ENCODE peak calls at places on chromosomes 2 and 18, in seven cellular contexts. One of them, this sample, is unnamed.

GRCh38 chr2:134462275-134462674 is 208.4 kb downstream of the MGAT5 start:
- DNase-seq in erythroblast: no peak
- DNase-seq in amniotic epithelial cell: no peak
- DNase-seq in NCI-H774: no peak
- DNase-seq in cardiac muscle cell: no peak
- DNase-seq in occipital lobe: no peak
- DNase-seq in anterior cingulate cortex: no peak
- DNase-seq in this sample: no peak

GRCh38 chr2:19288291-19288690 is 70.1 kb downstream of the OSR1 start:
- DNase-seq in amniotic epithelial cell: no peak
- DNase-seq in cardiac muscle cell: no peak
- DNase-seq in NCI-H774: no peak
- DNase-seq in erythroblast: no peak
- DNase-seq in occipital lobe: no peak
- DNase-seq in anterior cingulate cortex: no peak
- DNase-seq in this sample: no peak

GRCh38 chr2:224319756-224320155 is 82.2 kb downstream of the FAM124B start:
- DNase-seq in anterior cingulate cortex: no peak
- DNase-seq in NCI-H774: no peak
- DNase-seq in erythroblast: no peak
- DNase-seq in occipital lobe: no peak
- DNase-seq in cardiac muscle cell: no peak
- DNase-seq in amniotic epithelial cell: no peak
- DNase-seq in this sample: no peak

GRCh38 chr2:30747206-30747605 is 60.0 kb downstream of the CAPN13 start:
- DNase-seq in amniotic epithelial cell: no peak
- DNase-seq in erythroblast: no peak
- DNase-seq in occipital lobe: no peak
- DNase-seq in cardiac muscle cell: no peak
- DNase-seq in NCI-H774: no peak
- DNase-seq in anterior cingulate cortex: no peak
- DNase-seq in this sample: no peak

GRCh38 chr2:105858868-105859693 is 114.4 kb downstream of the NCK2 start:
- DNase-seq in anterior cingulate cortex: no peak
- DNase-seq in erythroblast: no peak
- DNase-seq in occipital lobe: no peak
- DNase-seq in amniotic epithelial cell: no peak
- DNase-seq in NCI-H774: no peak
- DNase-seq in cardiac muscle cell: no peak
- DNase-seq in this sample: no peak

GRCh38 chr2:233208382-233209116 is 42.9 kb upstream of the ATG16L1 start:
- DNase-seq in NCI-H774: no peak
- DNase-seq in erythroblast: no peak
- DNase-seq in anterior cingulate cortex: no peak
- DNase-seq in occipital lobe: no peak
- DNase-seq in amniotic epithelial cell: no peak
- DNase-seq in cardiac muscle cell: no peak
- DNase-seq in this sample: peak

GRCh38 chr2:180524458-180524857 is 455.9 kb upstream of the UBE2E3 start:
- DNase-seq in NCI-H774: no peak
- DNase-seq in occipital lobe: no peak
- DNase-seq in anterior cingulate cortex: no peak
- DNase-seq in cardiac muscle cell: no peak
- DNase-seq in amniotic epithelial cell: no peak
- DNase-seq in erythroblast: no peak
- DNase-seq in this sample: no peak

GRCh38 chr2:149075868-149076267 is 37.4 kb downstream of the LYPD6B start:
- DNase-seq in anterior cingulate cortex: no peak
- DNase-seq in cardiac muscle cell: no peak
- DNase-seq in amniotic epithelial cell: no peak
- DNase-seq in NCI-H774: no peak
- DNase-seq in occipital lobe: no peak
- DNase-seq in erythroblast: no peak
- DNase-seq in this sample: no peak

GRCh38 chr2:40455661-40456060 is 3.8 kb upstream of the SLC8A1 start:
- DNase-seq in cardiac muscle cell: no peak
- DNase-seq in amniotic epithelial cell: no peak
- DNase-seq in NCI-H774: no peak
- DNase-seq in occipital lobe: no peak
- DNase-seq in erythroblast: no peak
- DNase-seq in anterior cingulate cortex: no peak
- DNase-seq in this sample: no peak

GRCh38 chr2:46079996-46080560 is 217.1 kb upstream of the EPAS1 start:
- DNase-seq in anterior cingulate cortex: no peak
- DNase-seq in amniotic epithelial cell: no peak
- DNase-seq in NCI-H774: no peak
- DNase-seq in erythroblast: no peak
- DNase-seq in cardiac muscle cell: no peak
- DNase-seq in occipital lobe: no peak
- DNase-seq in this sample: no peak

GRCh38 chr2:240873805-240874714 is 5.4 kb downstream of the AGXT start:
- DNase-seq in erythroblast: no peak
- DNase-seq in anterior cingulate cortex: no peak
- DNase-seq in cardiac muscle cell: no peak
- DNase-seq in NCI-H774: no peak
- DNase-seq in amniotic epithelial cell: no peak
- DNase-seq in occipital lobe: no peak
- DNase-seq in this sample: peak

GRCh38 chr2:219571311-219572236 is at the start of gene OBSL1:
- DNase-seq in amniotic epithelial cell: peak
- DNase-seq in cardiac muscle cell: peak
- DNase-seq in occipital lobe: peak
- DNase-seq in NCI-H774: peak
- DNase-seq in anterior cingulate cortex: no peak
- DNase-seq in erythroblast: peak
- DNase-seq in this sample: peak

GRCh38 chr18:10718809-10719208 is 193.0 kb downstream of the NAPG start:
- DNase-seq in NCI-H774: no peak
- DNase-seq in erythroblast: no peak
- DNase-seq in occipital lobe: no peak
- DNase-seq in cardiac muscle cell: no peak
- DNase-seq in anterior cingulate cortex: no peak
- DNase-seq in amniotic epithelial cell: no peak
- DNase-seq in this sample: no peak

GRCh38 chr18:44682181-44682870 is 1.6 kb downstream of the SETBP1 start:
- DNase-seq in NCI-H774: no peak
- DNase-seq in anterior cingulate cortex: no peak
- DNase-seq in cardiac muscle cell: peak
- DNase-seq in occipital lobe: no peak
- DNase-seq in erythroblast: no peak
- DNase-seq in amniotic epithelial cell: no peak
- DNase-seq in this sample: no peak

GRCh38 chr18:51342815-51343214 is 145.3 kb upstream of the MEX3C start:
- DNase-seq in NCI-H774: no peak
- DNase-seq in cardiac muscle cell: no peak
- DNase-seq in amniotic epithelial cell: peak
- DNase-seq in anterior cingulate cortex: no peak
- DNase-seq in occipital lobe: peak
- DNase-seq in erythroblast: no peak
- DNase-seq in this sample: peak

GRCh38 chr2:117127680-117128079 is 686.8 kb upstream of the DDX18 start:
- DNase-seq in NCI-H774: no peak
- DNase-seq in cardiac muscle cell: no peak
- DNase-seq in occipital lobe: no peak
- DNase-seq in amniotic epithelial cell: peak
- DNase-seq in anterior cingulate cortex: no peak
- DNase-seq in erythroblast: no peak
- DNase-seq in this sample: no peak

GRCh38 chr18:37578886-37579513 is 13.4 kb upstream of the CELF4 start:
- DNase-seq in erythroblast: no peak
- DNase-seq in occipital lobe: peak
- DNase-seq in amniotic epithelial cell: no peak
- DNase-seq in anterior cingulate cortex: no peak
- DNase-seq in cardiac muscle cell: peak
- DNase-seq in NCI-H774: no peak
- DNase-seq in this sample: no peak

GRCh38 chr2:149169653-149170052 is 131.2 kb downstream of the LYPD6B start:
- DNase-seq in anterior cingulate cortex: no peak
- DNase-seq in occipital lobe: no peak
- DNase-seq in erythroblast: no peak
- DNase-seq in NCI-H774: no peak
- DNase-seq in cardiac muscle cell: no peak
- DNase-seq in amniotic epithelial cell: peak
- DNase-seq in this sample: peak

GRCh38 chr2:39217192-39217550 is 26.6 kb downstream of the CDKL4 start:
- DNase-seq in NCI-H774: no peak
- DNase-seq in anterior cingulate cortex: no peak
- DNase-seq in occipital lobe: no peak
- DNase-seq in amniotic epithelial cell: no peak
- DNase-seq in erythroblast: no peak
- DNase-seq in cardiac muscle cell: no peak
- DNase-seq in this sample: no peak

GRCh38 chr2:125643585-125643984 is 1012.4 kb upstream of the GYPC start:
- DNase-seq in NCI-H774: no peak
- DNase-seq in anterior cingulate cortex: no peak
- DNase-seq in cardiac muscle cell: no peak
- DNase-seq in amniotic epithelial cell: no peak
- DNase-seq in erythroblast: no peak
- DNase-seq in occipital lobe: no peak
- DNase-seq in this sample: no peak

GRCh38 chr2:37614061-37614802 is 57.2 kb downstream of the CDC42EP3 start:
- DNase-seq in occipital lobe: no peak
- DNase-seq in NCI-H774: no peak
- DNase-seq in cardiac muscle cell: no peak
- DNase-seq in erythroblast: no peak
- DNase-seq in amniotic epithelial cell: peak
- DNase-seq in anterior cingulate cortex: no peak
- DNase-seq in this sample: peak

GRCh38 chr2:117832332-117832731 is 17.8 kb downstream of the DDX18 start:
- DNase-seq in erythroblast: no peak
- DNase-seq in NCI-H774: no peak
- DNase-seq in anterior cingulate cortex: no peak
- DNase-seq in amniotic epithelial cell: no peak
- DNase-seq in occipital lobe: no peak
- DNase-seq in cardiac muscle cell: no peak
- DNase-seq in this sample: no peak

GRCh38 chr2:109187711-109188484 is 58.9 kb downstream of the SH3RF3 start:
- DNase-seq in occipital lobe: no peak
- DNase-seq in erythroblast: no peak
- DNase-seq in amniotic epithelial cell: no peak
- DNase-seq in NCI-H774: no peak
- DNase-seq in anterior cingulate cortex: no peak
- DNase-seq in cardiac muscle cell: no peak
- DNase-seq in this sample: no peak

GRCh38 chr2:149781263-149781808 is 193.8 kb upstream of the MMADHC start:
- DNase-seq in anterior cingulate cortex: no peak
- DNase-seq in occipital lobe: no peak
- DNase-seq in cardiac muscle cell: no peak
- DNase-seq in erythroblast: no peak
- DNase-seq in amniotic epithelial cell: no peak
- DNase-seq in NCI-H774: no peak
- DNase-seq in this sample: no peak

GRCh38 chr18:78421392-78421791 is 558.2 kb upstream of the SALL3 start:
- DNase-seq in erythroblast: no peak
- DNase-seq in anterior cingulate cortex: no peak
- DNase-seq in cardiac muscle cell: no peak
- DNase-seq in occipital lobe: no peak
- DNase-seq in amniotic epithelial cell: no peak
- DNase-seq in NCI-H774: no peak
- DNase-seq in this sample: no peak

GRCh38 chr2:168758970-168759820 is 43.2 kb upstream of the NOSTRIN start:
- DNase-seq in cardiac muscle cell: peak
- DNase-seq in amniotic epithelial cell: peak
- DNase-seq in NCI-H774: no peak
- DNase-seq in anterior cingulate cortex: no peak
- DNase-seq in occipital lobe: no peak
- DNase-seq in erythroblast: peak
- DNase-seq in this sample: peak

GRCh38 chr18:37920865-37921264 is 355.3 kb upstream of the CELF4 start:
- DNase-seq in anterior cingulate cortex: no peak
- DNase-seq in NCI-H774: no peak
- DNase-seq in erythroblast: no peak
- DNase-seq in amniotic epithelial cell: no peak
- DNase-seq in cardiac muscle cell: no peak
- DNase-seq in occipital lobe: no peak
- DNase-seq in this sample: no peak

GRCh38 chr2:17879913-17880274 is 1.4 kb downstream of the KCNS3 start:
- DNase-seq in occipital lobe: no peak
- DNase-seq in cardiac muscle cell: no peak
- DNase-seq in amniotic epithelial cell: no peak
- DNase-seq in anterior cingulate cortex: no peak
- DNase-seq in erythroblast: no peak
- DNase-seq in NCI-H774: no peak
- DNase-seq in this sample: no peak

GRCh38 chr2:156333274-156333950 is 891 bp upstream of the NR4A2 start:
- DNase-seq in occipital lobe: no peak
- DNase-seq in amniotic epithelial cell: peak
- DNase-seq in anterior cingulate cortex: no peak
- DNase-seq in cardiac muscle cell: no peak
- DNase-seq in erythroblast: peak
- DNase-seq in NCI-H774: no peak
- DNase-seq in this sample: peak

GRCh38 chr2:60440080-60440753 is 113.2 kb downstream of the BCL11A start:
- DNase-seq in amniotic epithelial cell: no peak
- DNase-seq in cardiac muscle cell: no peak
- DNase-seq in NCI-H774: no peak
- DNase-seq in occipital lobe: no peak
- DNase-seq in erythroblast: no peak
- DNase-seq in anterior cingulate cortex: no peak
- DNase-seq in this sample: no peak

GRCh38 chr2:145649061-145649460 is 1129.1 kb upstream of the ZEB2 start:
- DNase-seq in anterior cingulate cortex: no peak
- DNase-seq in amniotic epithelial cell: no peak
- DNase-seq in occipital lobe: no peak
- DNase-seq in cardiac muscle cell: no peak
- DNase-seq in erythroblast: no peak
- DNase-seq in NCI-H774: no peak
- DNase-seq in this sample: no peak

GRCh38 chr18:43422483-43422882 is 145.2 kb upstream of the SYT4 start:
- DNase-seq in erythroblast: no peak
- DNase-seq in NCI-H774: peak
- DNase-seq in cardiac muscle cell: peak
- DNase-seq in amniotic epithelial cell: no peak
- DNase-seq in occipital lobe: no peak
- DNase-seq in anterior cingulate cortex: no peak
- DNase-seq in this sample: no peak